ENCODE peak calls at places on chromosomes 16 and 17, in four cellular contexts. L is left cardiac atrium, Z is GM04504, K is AG08395. M is an unnamed sample.

GRCh38 chr16:73066321-73066926 is 18.5 kb upstream of the ZFHX3 start:
- DNase-seq in K (no peak), L (no peak), Z (no peak), M (no peak)

GRCh38 chr16:66927012-66927436 is 1.7 kb upstream of the RRAD start:
- DNase-seq in K (peak; percentile 92), L (peak; percentile 66), Z (peak; percentile 83), M (no peak)

GRCh38 chr17:34624767-34625389 is 45.5 kb downstream of the TMEM132E start:
- DNase-seq in Z (no peak), L (no peak), K (no peak), M (no peak)

GRCh38 chr17:76772842-76773521 is 35.1 kb downstream of the MFSD11 start:
- DNase-seq in Z (peak; percentile 78), L (peak; percentile 55), K (peak; percentile 86), M (no peak)

GRCh38 chr16:65663774-65664173 is 541.9 kb upstream of the CDH11 start:
- DNase-seq in L (no peak), K (no peak), Z (no peak), M (no peak)

GRCh38 chr16:69861276-69862030 is 89.7 kb upstream of the CLEC18A start:
- DNase-seq in L (peak; percentile 55), Z (peak; percentile 56), K (peak; percentile 79), M (no peak)

GRCh38 chr16:55271945-55272513 is 52.0 kb upstream of the IRX6 start:
- DNase-seq in K (no peak), L (no peak), Z (no peak), M (no peak)

GRCh38 chr17:45783593-45784292 is 377 bp upstream of the CRHR1 start:
- DNase-seq in L (no peak), Z (no peak), K (no peak), M (no peak)

GRCh38 chr17:27315322-27315721 is 21.4 kb downstream of the WSB1 start:
- DNase-seq in L (peak; percentile 90), K (peak; percentile 75), Z (peak; percentile 60), M (no peak)

GRCh38 chr16:11384184-11384955 is 39.1 kb downstream of the RMI2 start:
- DNase-seq in L (peak; percentile 12), K (no peak), Z (no peak), M (no peak)

GRCh38 chr17:29215717-29216116 is 30.9 kb upstream of the CRYBA1 start:
- DNase-seq in Z (no peak), L (no peak), K (no peak), M (no peak)

GRCh38 chr17:50830298-50830697 is 5.1 kb upstream of the WFIKKN2 start:
- DNase-seq in K (no peak), Z (no peak), L (no peak), M (no peak)

GRCh38 chr17:47983492-47984223 is 12.7 kb downstream of the CDK5RAP3 start:
- DNase-seq in L (no peak), Z (no peak), K (no peak), M (no peak)

GRCh38 chr17:56598471-56598870 is 5.0 kb downstream of the NOG start:
- DNase-seq in L (no peak), K (peak; percentile 37), Z (no peak), M (no peak)

GRCh38 chr17:82974136-82974952 is 105.1 kb upstream of the METRNL start:
- DNase-seq in K (no peak), L (no peak), Z (no peak), M (no peak)

GRCh38 chr16:72455743-72456659 is 284.0 kb upstream of the PMFBP1 start:
- DNase-seq in Z (no peak), L (no peak), K (no peak), M (peak; percentile 19)

GRCh38 chr17:9897569-9897968 is 7.5 kb downstream of the RCVRN start:
- DNase-seq in K (no peak), Z (no peak), L (no peak), M (no peak)